ENCODE peak calls at places on chromosome 1, in eight cellular contexts. C is amygdala; N is central memory CD4-positive, alpha-beta T cell; I is GM13976; V is stimulated activated CD8-positive, alpha-beta memory T cell treated with anti-CD3 and anti-CD28 coated beads, Interleukin-15, amount 100 ng/mL, for 4 hours; R is activated T-cell treated with anti-CD3 and anti-CD28 coated beads for 48 hours; W is NCI-H2081; E is HuH-7. T is an unnamed sample.

GRCh38 chr1:145960468-145961108 is 2.8 kb upstream of the LIX1L start:
- DNase-seq in C (peak; percentile 54), N (peak; percentile 39), I (peak; percentile 56), V (no peak), R (no peak), W (peak; percentile 74), E (peak; percentile 86), T (peak; percentile 66)

GRCh38 chr1:198496216-198497143 is 44.0 kb downstream of the ATP6V1G3 start:
- DNase-seq in C (no peak), N (no peak), I (no peak), V (no peak), R (no peak), W (no peak), E (no peak), T (no peak)

GRCh38 chr1:23421752-23422312 is 2.7 kb downstream of the TCEA3 start:
- DNase-seq in C (no peak), N (no peak), I (no peak), V (no peak), R (no peak), W (no peak), E (no peak), T (peak; percentile 44)

GRCh38 chr1:42925132-42925769 is 33.4 kb downstream of the SLC2A1 start:
- DNase-seq in C (no peak), N (no peak), I (peak; percentile 16), V (no peak), R (no peak), W (peak; percentile 10), E (no peak), T (peak; percentile 26)

GRCh38 chr1:107061886-107062285 is 5.4 kb downstream of the PRMT6 start:
- DNase-seq in C (no peak), N (no peak), I (no peak), V (no peak), R (no peak), W (no peak), E (no peak), T (no peak)

GRCh38 chr1:38064232-38064903 is 17.8 kb upstream of the POU3F1 start:
- DNase-seq in C (peak; percentile 51), N (no peak), I (no peak), V (no peak), R (no peak), W (no peak), E (no peak), T (peak; percentile 66)

GRCh38 chr1:234768569-234769283 is 158.7 kb upstream of the IRF2BP2 start:
- DNase-seq in C (no peak), N (no peak), I (peak; percentile 40), V (peak; percentile 73), R (peak; percentile 48), W (no peak), E (no peak), T (no peak)

GRCh38 chr1:176696109-176696508 is 233.1 kb downstream of the PAPPA2 start:
- DNase-seq in C (no peak), N (no peak), I (no peak), V (no peak), R (no peak), W (no peak), E (no peak), T (no peak)

GRCh38 chr1:174352117-174352516 is 95.6 kb upstream of the GPR52 start:
- DNase-seq in C (no peak), N (no peak), I (no peak), V (no peak), R (no peak), W (no peak), E (no peak), T (no peak)

GRCh38 chr1:52477876-52478275 is 73.5 kb downstream of the PRPF38A start:
- DNase-seq in C (no peak), N (no peak), I (no peak), V (no peak), R (no peak), W (no peak), E (no peak), T (no peak)

GRCh38 chr1:203093754-203094410 is 8.1 kb upstream of the MYOG start:
- DNase-seq in C (no peak), N (no peak), I (no peak), V (no peak), R (no peak), W (no peak), E (no peak), T (no peak)

GRCh38 chr1:153352523-153352922 is 3.9 kb upstream of the PGLYRP4 start:
- DNase-seq in C (peak; percentile 35), N (peak; percentile 44), I (peak; percentile 78), V (peak; percentile 33), R (peak; percentile 41), W (peak; percentile 86), E (peak; percentile 56), T (peak; percentile 48)

GRCh38 chr1:47914218-47914937 is 82.8 kb downstream of the TRABD2B start:
- DNase-seq in C (no peak), N (no peak), I (no peak), V (no peak), R (no peak), W (no peak), E (no peak), T (no peak)

GRCh38 chr1:10835423-10836421 is 39.3 kb upstream of the CASZ1 start:
- DNase-seq in C (no peak), N (no peak), I (peak; percentile 68), V (no peak), R (no peak), W (peak; percentile 97), E (peak; percentile 90), T (peak; percentile 52)

GRCh38 chr1:70899735-70900134 is 147.9 kb downstream of the PTGER3 start:
- DNase-seq in C (no peak), N (no peak), I (no peak), V (no peak), R (no peak), W (no peak), E (no peak), T (no peak)

GRCh38 chr1:233945573-233945972 is 41.1 kb downstream of the SLC35F3 start:
- DNase-seq in C (no peak), N (no peak), I (no peak), V (no peak), R (no peak), W (no peak), E (no peak), T (no peak)

T was measured in frontal cortex.